ENCODE peak calls at places on chromosomes 7 and 10, in nine cellular contexts. G, T, I, E, N, X, M, B and K are unnamed samples.
A peak's percentile ranks its signal among the peaks of the same experiment; 100 is the strongest.

GRCh38 chr7:116834815-116835533 is 27.4 kb upstream of the CAPZA2 start:
- DNase-seq in X (peak; percentile 35), T (peak; percentile 37), I (peak; percentile 27), N (no peak), B (peak; percentile 48), E (peak; percentile 67), M (no peak), G (no peak), K (peak; percentile 36)

GRCh38 chr10:48574322-48574796 is 30.5 kb downstream of the ARHGAP22 start:
- DNase-seq in E (no peak), N (no peak), X (no peak), B (no peak), G (no peak), I (no peak), T (no peak), M (no peak), K (no peak)

GRCh38 chr10:124423813-124424212 is 5.1 kb upstream of the OAT start:
- DNase-seq in I (no peak), B (no peak), M (no peak), N (no peak), G (no peak), T (no peak), E (no peak), X (no peak), K (no peak)

GRCh38 chr10:55441777-55442176 is 640.7 kb upstream of the PCDH15 start:
- DNase-seq in T (no peak), M (no peak), B (no peak), N (no peak), I (no peak), E (no peak), X (no peak), G (no peak), K (peak; percentile 13)

GRCh38 chr7:2248984-2249694 is 7.1 kb downstream of the NUDT1 start:
- DNase-seq in M (no peak), N (no peak), E (peak; percentile 35), X (peak; percentile 96), I (peak; percentile 90), G (peak; percentile 61), B (peak; percentile 94), T (peak; percentile 76), K (peak; percentile 77)

GRCh38 chr10:110387983-110388681 is 83.4 kb upstream of the SMNDC1 start:
- DNase-seq in X (no peak), N (no peak), T (no peak), E (no peak), B (peak; percentile 10), I (no peak), G (no peak), M (peak; percentile 69), K (no peak)

GRCh38 chr10:119859422-119860258 is 13.0 kb downstream of the MCMBP start:
- DNase-seq in I (peak; percentile 59), T (peak; percentile 63), E (no peak), X (peak; percentile 34), M (no peak), B (peak; percentile 32), N (no peak), G (no peak), K (no peak)

GRCh38 chr7:6178273-6179029 is 94.0 kb downstream of the CYTH3 start:
- DNase-seq in G (no peak), N (no peak), X (no peak), T (no peak), I (no peak), E (no peak), M (no peak), B (no peak), K (no peak)

GRCh38 chr10:60883187-60883586 is 60.8 kb downstream of the RHOBTB1 start:
- DNase-seq in M (no peak), B (peak; percentile 10), G (no peak), T (peak; percentile 44), N (no peak), X (peak; percentile 16), I (peak; percentile 24), E (peak; percentile 19), K (peak; percentile 17)

GRCh38 chr7:2307690-2308107 is 6.5 kb downstream of the SNX8 start:
- DNase-seq in E (no peak), G (no peak), T (no peak), B (no peak), I (no peak), N (no peak), X (peak; percentile 2), M (no peak), K (no peak)

GRCh38 chr7:151202836-151203235 is 7.5 kb downstream of the H2BK1 start:
- DNase-seq in X (no peak), N (no peak), E (no peak), M (no peak), I (no peak), B (no peak), G (no peak), T (no peak), K (no peak)

GRCh38 chr10:23186697-23187096 is 5.4 kb upstream of the PTF1A start:
- DNase-seq in N (no peak), E (no peak), B (no peak), T (no peak), I (no peak), G (no peak), M (no peak), X (no peak), K (no peak)